ENCODE peak calls at places on chromosomes 12 and 14, in ten cellular contexts. One of them, this sample, is unnamed.

GRCh38 chr12:78562358-78563205 is 302.0 kb upstream of the SYT1 start:
- DNase-seq in GM12892: no peak
- DNase-seq in lower leg skin: no peak
- DNase-seq in esophagus muscularis mucosa: no peak
- DNase-seq in uterus: no peak
- DNase-seq in K562: no peak
- DNase-seq in Peyer's patch: no peak
- DNase-seq in testis: no peak
- DNase-seq in right lobe of liver: no peak
- DNase-seq in body of pancreas: no peak
- DNase-seq in this sample: no peak

GRCh38 chr12:19951664-19952063 is 416.7 kb upstream of the PDE3A start:
- DNase-seq in GM12892: no peak
- DNase-seq in lower leg skin: no peak
- DNase-seq in esophagus muscularis mucosa: no peak
- DNase-seq in uterus: no peak
- DNase-seq in K562: no peak
- DNase-seq in Peyer's patch: no peak
- DNase-seq in testis: no peak
- DNase-seq in right lobe of liver: no peak
- DNase-seq in body of pancreas: no peak
- DNase-seq in this sample: no peak

GRCh38 chr14:93493054-93493453 is 62.3 kb downstream of the UNC79 start:
- DNase-seq in GM12892: no peak
- DNase-seq in lower leg skin: no peak
- DNase-seq in esophagus muscularis mucosa: no peak
- DNase-seq in uterus: no peak
- DNase-seq in K562: no peak
- DNase-seq in Peyer's patch: no peak
- DNase-seq in testis: no peak
- DNase-seq in right lobe of liver: no peak
- DNase-seq in body of pancreas: no peak
- DNase-seq in this sample: no peak

GRCh38 chr12:131713349-131713748 is 2.5 kb downstream of the SFSWAP start:
- DNase-seq in GM12892: no peak
- DNase-seq in lower leg skin: no peak
- DNase-seq in esophagus muscularis mucosa: peak
- DNase-seq in uterus: no peak
- DNase-seq in K562: no peak
- DNase-seq in Peyer's patch: no peak
- DNase-seq in testis: no peak
- DNase-seq in right lobe of liver: no peak
- DNase-seq in body of pancreas: no peak
- DNase-seq in this sample: no peak

GRCh38 chr14:97368900-97369564 is 571.9 kb downstream of the VRK1 start:
- DNase-seq in GM12892: no peak
- DNase-seq in lower leg skin: no peak
- DNase-seq in esophagus muscularis mucosa: no peak
- DNase-seq in uterus: no peak
- DNase-seq in K562: no peak
- DNase-seq in Peyer's patch: no peak
- DNase-seq in testis: no peak
- DNase-seq in right lobe of liver: no peak
- DNase-seq in body of pancreas: no peak
- DNase-seq in this sample: no peak

GRCh38 chr12:2540535-2540941 is 254.2 kb upstream of the FKBP4 start:
- DNase-seq in GM12892: no peak
- DNase-seq in lower leg skin: no peak
- DNase-seq in esophagus muscularis mucosa: no peak
- DNase-seq in uterus: peak
- DNase-seq in K562: no peak
- DNase-seq in Peyer's patch: no peak
- DNase-seq in testis: no peak
- DNase-seq in right lobe of liver: no peak
- DNase-seq in body of pancreas: no peak
- DNase-seq in this sample: no peak

GRCh38 chr14:92352158-92352985 is 29.4 kb downstream of the SLC24A4 start:
- DNase-seq in GM12892: no peak
- DNase-seq in lower leg skin: no peak
- DNase-seq in esophagus muscularis mucosa: no peak
- DNase-seq in uterus: no peak
- DNase-seq in K562: peak
- DNase-seq in Peyer's patch: no peak
- DNase-seq in testis: peak
- DNase-seq in right lobe of liver: no peak
- DNase-seq in body of pancreas: no peak
- DNase-seq in this sample: peak

GRCh38 chr12:45200497-45201043 is 15.3 kb upstream of the ANO6 start:
- DNase-seq in GM12892: no peak
- DNase-seq in lower leg skin: no peak
- DNase-seq in esophagus muscularis mucosa: no peak
- DNase-seq in uterus: peak
- DNase-seq in K562: no peak
- DNase-seq in Peyer's patch: no peak
- DNase-seq in testis: no peak
- DNase-seq in right lobe of liver: peak
- DNase-seq in body of pancreas: no peak
- DNase-seq in this sample: no peak

GRCh38 chr14:44162197-44162596 is 344.9 kb downstream of the FSCB start:
- DNase-seq in GM12892: no peak
- DNase-seq in lower leg skin: no peak
- DNase-seq in esophagus muscularis mucosa: no peak
- DNase-seq in uterus: no peak
- DNase-seq in K562: no peak
- DNase-seq in Peyer's patch: no peak
- DNase-seq in testis: peak
- DNase-seq in right lobe of liver: no peak
- DNase-seq in body of pancreas: no peak
- DNase-seq in this sample: no peak

GRCh38 chr12:51907864-51908425 is 641 bp downstream of the ACVRL1 start:
- DNase-seq in GM12892: no peak
- DNase-seq in lower leg skin: peak
- DNase-seq in esophagus muscularis mucosa: no peak
- DNase-seq in uterus: no peak
- DNase-seq in K562: no peak
- DNase-seq in Peyer's patch: no peak
- DNase-seq in testis: no peak
- DNase-seq in right lobe of liver: no peak
- DNase-seq in body of pancreas: no peak
- DNase-seq in this sample: no peak

GRCh38 chr12:51905507-51906438 is 1.5 kb upstream of the ACVRL1 start:
- DNase-seq in GM12892: no peak
- DNase-seq in lower leg skin: peak
- DNase-seq in esophagus muscularis mucosa: no peak
- DNase-seq in uterus: peak
- DNase-seq in K562: peak
- DNase-seq in Peyer's patch: peak
- DNase-seq in testis: peak
- DNase-seq in right lobe of liver: peak
- DNase-seq in body of pancreas: no peak
- DNase-seq in this sample: no peak

GRCh38 chr12:51906452-51907082 is 737 bp upstream of the ACVRL1 start:
- DNase-seq in GM12892: no peak
- DNase-seq in lower leg skin: peak
- DNase-seq in esophagus muscularis mucosa: no peak
- DNase-seq in uterus: peak
- DNase-seq in K562: no peak
- DNase-seq in Peyer's patch: no peak
- DNase-seq in testis: no peak
- DNase-seq in right lobe of liver: no peak
- DNase-seq in body of pancreas: no peak
- DNase-seq in this sample: no peak

GRCh38 chr12:51908876-51909592 is 1.7 kb downstream of the ACVRL1 start:
- DNase-seq in GM12892: no peak
- DNase-seq in lower leg skin: peak
- DNase-seq in esophagus muscularis mucosa: no peak
- DNase-seq in uterus: no peak
- DNase-seq in K562: no peak
- DNase-seq in Peyer's patch: no peak
- DNase-seq in testis: no peak
- DNase-seq in right lobe of liver: no peak
- DNase-seq in body of pancreas: no peak
- DNase-seq in this sample: no peak

DNA sequence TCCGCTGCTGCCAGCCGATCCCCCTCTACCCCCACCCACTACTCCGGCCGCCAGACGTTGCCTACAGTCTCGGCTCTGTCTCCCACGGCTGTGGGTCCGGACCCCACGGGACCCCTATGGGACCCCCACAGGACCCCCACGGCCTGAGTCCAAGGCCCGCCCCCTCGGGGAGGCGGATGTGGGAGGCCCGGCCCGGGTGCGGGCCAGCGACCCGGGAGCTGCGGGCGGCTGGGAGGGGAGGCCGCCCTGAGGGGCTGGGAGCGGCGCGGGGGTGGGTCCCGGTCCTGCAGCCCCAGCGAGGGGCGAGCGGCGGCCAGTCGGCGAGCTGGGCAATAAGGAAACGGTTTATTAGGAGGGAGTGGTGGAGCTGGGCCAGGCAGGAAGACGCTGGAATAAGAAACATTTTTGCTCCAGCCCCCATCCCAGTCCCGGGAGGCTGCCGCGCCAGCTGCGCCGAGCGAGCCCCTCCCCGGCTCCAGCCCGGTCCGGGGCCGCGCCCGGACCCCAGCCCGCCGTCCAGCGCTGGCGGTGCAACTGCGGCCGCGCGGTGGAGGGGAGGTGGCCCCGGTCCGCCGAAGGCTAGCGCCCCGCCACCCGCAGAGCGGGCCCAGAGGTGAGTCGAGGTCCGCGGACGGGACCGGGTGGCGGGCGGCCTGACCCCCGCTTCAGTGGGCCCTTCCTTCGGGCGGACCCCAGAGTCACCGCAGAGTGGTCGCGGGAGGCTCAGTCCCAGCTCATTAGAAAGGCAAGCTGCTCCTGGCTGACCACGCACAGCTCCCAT is at the start of gene ACVRL1:
- DNase-seq in GM12892: no peak
- DNase-seq in lower leg skin: peak
- DNase-seq in esophagus muscularis mucosa: no peak
- DNase-seq in uterus: no peak
- DNase-seq in K562: no peak
- DNase-seq in Peyer's patch: no peak
- DNase-seq in testis: peak
- DNase-seq in right lobe of liver: no peak
- DNase-seq in body of pancreas: no peak
- DNase-seq in this sample: no peak
- TF ChIP-seq POLR2A in GM12892: no peak
- TF ChIP-seq POLR2A in lower leg skin: no peak
- TF ChIP-seq POLR2A in esophagus muscularis mucosa: no peak
- TF ChIP-seq POLR2A in uterus: peak
- TF ChIP-seq POLR2A in K562: no peak
- TF ChIP-seq POLR2A in Peyer's patch: no peak
- TF ChIP-seq POLR2A in testis: no peak
- TF ChIP-seq POLR2A in right lobe of liver: no peak
- TF ChIP-seq POLR2A in body of pancreas: no peak
- TF ChIP-seq POLR2A in this sample: no peak

GRCh38 chr14:23183479-23183878 is at the start of gene SLC7A8:
- DNase-seq in GM12892: no peak
- DNase-seq in lower leg skin: peak
- DNase-seq in esophagus muscularis mucosa: no peak
- DNase-seq in uterus: peak
- DNase-seq in K562: no peak
- DNase-seq in Peyer's patch: peak
- DNase-seq in testis: peak
- DNase-seq in right lobe of liver: peak
- DNase-seq in body of pancreas: peak
- DNase-seq in this sample: no peak
- TF ChIP-seq POLR2A in GM12892: no peak
- TF ChIP-seq POLR2A in lower leg skin: no peak
- TF ChIP-seq POLR2A in esophagus muscularis mucosa: peak
- TF ChIP-seq POLR2A in uterus: peak
- TF ChIP-seq POLR2A in K562: no peak
- TF ChIP-seq POLR2A in Peyer's patch: peak
- TF ChIP-seq POLR2A in testis: peak
- TF ChIP-seq POLR2A in right lobe of liver: peak
- TF ChIP-seq POLR2A in body of pancreas: peak
- TF ChIP-seq POLR2A in this sample: no peak

GRCh38 chr12:120196363-120196762 is 1.8 kb upstream of the GCN1 start:
- DNase-seq in GM12892: no peak
- DNase-seq in lower leg skin: no peak
- DNase-seq in esophagus muscularis mucosa: no peak
- DNase-seq in uterus: no peak
- DNase-seq in K562: no peak
- DNase-seq in Peyer's patch: no peak
- DNase-seq in testis: no peak
- DNase-seq in right lobe of liver: no peak
- DNase-seq in body of pancreas: no peak
- DNase-seq in this sample: no peak

GRCh38 chr12:120197542-120197887 is 3.0 kb upstream of the GCN1 start:
- DNase-seq in GM12892: no peak
- DNase-seq in lower leg skin: no peak
- DNase-seq in esophagus muscularis mucosa: no peak
- DNase-seq in uterus: no peak
- DNase-seq in K562: no peak
- DNase-seq in Peyer's patch: no peak
- DNase-seq in testis: no peak
- DNase-seq in right lobe of liver: no peak
- DNase-seq in body of pancreas: no peak
- DNase-seq in this sample: no peak

GRCh38 chr12:120194226-120194533 is 335 bp downstream of the GCN1 start:
- DNase-seq in GM12892: no peak
- DNase-seq in lower leg skin: no peak
- DNase-seq in esophagus muscularis mucosa: no peak
- DNase-seq in uterus: no peak
- DNase-seq in K562: no peak
- DNase-seq in Peyer's patch: no peak
- DNase-seq in testis: no peak
- DNase-seq in right lobe of liver: no peak
- DNase-seq in body of pancreas: no peak
- DNase-seq in this sample: no peak

GRCh38 chr12:120190985-120191480 is 3.5 kb downstream of the GCN1 start:
- DNase-seq in GM12892: no peak
- DNase-seq in lower leg skin: no peak
- DNase-seq in esophagus muscularis mucosa: no peak
- DNase-seq in uterus: no peak
- DNase-seq in K562: no peak
- DNase-seq in Peyer's patch: no peak
- DNase-seq in testis: no peak
- DNase-seq in right lobe of liver: no peak
- DNase-seq in body of pancreas: no peak
- DNase-seq in this sample: no peak

GRCh38 chr12:120194534-120195395 is at the start of gene GCN1:
- DNase-seq in GM12892: peak
- DNase-seq in lower leg skin: peak
- DNase-seq in esophagus muscularis mucosa: peak
- DNase-seq in uterus: peak
- DNase-seq in K562: peak
- DNase-seq in Peyer's patch: peak
- DNase-seq in testis: peak
- DNase-seq in right lobe of liver: peak
- DNase-seq in body of pancreas: peak
- DNase-seq in this sample: peak
- TF ChIP-seq POLR2A in GM12892: peak
- TF ChIP-seq POLR2A in lower leg skin: peak
- TF ChIP-seq POLR2A in esophagus muscularis mucosa: peak
- TF ChIP-seq POLR2A in uterus: peak
- TF ChIP-seq POLR2A in K562: peak
- TF ChIP-seq POLR2A in Peyer's patch: peak
- TF ChIP-seq POLR2A in testis: no peak
- TF ChIP-seq POLR2A in right lobe of liver: peak
- TF ChIP-seq POLR2A in body of pancreas: peak
- TF ChIP-seq POLR2A in this sample: peak

GRCh38 chr14:68363841-68364711 is 428.8 kb downstream of the ZFP36L1 start:
- DNase-seq in GM12892: no peak
- DNase-seq in lower leg skin: peak
- DNase-seq in esophagus muscularis mucosa: no peak
- DNase-seq in uterus: peak
- DNase-seq in K562: no peak
- DNase-seq in Peyer's patch: no peak
- DNase-seq in testis: no peak
- DNase-seq in right lobe of liver: peak
- DNase-seq in body of pancreas: no peak
- DNase-seq in this sample: no peak
- TF ChIP-seq POLR2A in GM12892: no peak
- TF ChIP-seq POLR2A in lower leg skin: no peak
- TF ChIP-seq POLR2A in esophagus muscularis mucosa: no peak
- TF ChIP-seq POLR2A in uterus: no peak
- TF ChIP-seq POLR2A in K562: no peak
- TF ChIP-seq POLR2A in Peyer's patch: no peak
- TF ChIP-seq POLR2A in testis: no peak
- TF ChIP-seq POLR2A in right lobe of liver: no peak
- TF ChIP-seq POLR2A in body of pancreas: peak
- TF ChIP-seq POLR2A in this sample: no peak

This sample was measured in H54.